ENCODE peak calls at places on chromosome 22, in four cellular contexts. W is NCI-H1105 treated with DMSO at 0.1 percent for 48 hours, D is fibroblast of the aortic adventitia, N is immature natural killer cell. C is an unnamed sample.

GRCh38 chr22:43541022-43541421 is 129.2 kb downstream of the MPPED1 start:
- DNase-seq in N (no peak), W (no peak), D (no peak), C (no peak)

GRCh38 chr22:48757581-48757980 is 1070.1 kb downstream of the BRD1 start:
- DNase-seq in N (no peak), D (no peak), W (no peak), C (no peak)

GRCh38 chr22:31102441-31103081 is 4.8 kb downstream of the SELENOM start:
- DNase-seq in D (peak; percentile 95), N (no peak), W (no peak), C (peak; percentile 96)

GRCh38 chr22:33467067-33467466 is 408.9 kb upstream of the SYN3 start:
- DNase-seq in W (no peak), N (no peak), D (peak; percentile 2), C (no peak)

GRCh38 chr22:17846326-17846992 is 72.2 kb upstream of the BID start:
- DNase-seq in W (no peak), D (peak; percentile 82), N (no peak), C (no peak)

GRCh38 chr22:42732071-42732470 is 11.4 kb upstream of the A4GALT start:
- DNase-seq in W (no peak), D (no peak), N (no peak), C (no peak)

GRCh38 chr22:25485626-25486545 is 78.6 kb upstream of the GRK3 start:
- DNase-seq in W (no peak), N (no peak), D (no peak), C (no peak)

GRCh38 chr22:39727541-39727940 is 157.0 kb downstream of the CACNA1I start:
- DNase-seq in W (no peak), N (no peak), D (no peak), C (no peak)

GRCh38 chr22:48894064-48894671 is 933.5 kb downstream of the BRD1 start:
- DNase-seq in N (no peak), W (no peak), D (no peak), C (no peak)

GRCh38 chr22:20438678-20439492 is 1.3 kb upstream of the SCARF2 start:
- DNase-seq in W (no peak), N (no peak), D (no peak), C (peak; percentile 30)

GRCh38 chr22:32106930-32107329 is 52.2 kb downstream of the C22orf42 start:
- DNase-seq in N (no peak), W (no peak), D (peak; percentile 8), C (peak; percentile 12)

GRCh38 chr22:46737976-46738641 is at the start of gene CERK:
- DNase-seq in N (peak; percentile 68), D (peak; percentile 63), W (peak; percentile 44), C (peak; percentile 81)

GRCh38 chr22:50302564-50302963 is 4.9 kb downstream of the PLXNB2 start:
- DNase-seq in W (no peak), N (no peak), D (no peak), C (no peak)

GRCh38 chr22:17536269-17536668 is 27.0 kb upstream of the SLC25A18 start:
- DNase-seq in W (no peak), D (peak; percentile 20), N (no peak), C (peak; percentile 38)

C was measured in cardiac fibroblast.